ENCODE peak calls at places on chromosome 19, in four cellular contexts. Z is Peyer's patch, M is uterus, S is body of pancreas. K is an unnamed sample.

GRCh38 chr19:12800873-12801465 is 631 bp downstream of the PRDX2 start:
- DNase-seq in S (peak), M (no peak), Z (peak), K (peak)

GRCh38 chr19:42628411-42629135 is 33.8 kb upstream of the CEACAM8 start:
- DNase-seq in S (no peak), Z (no peak), M (no peak), K (no peak)

GRCh38 chr19:16702123-16702522 is 17.5 kb upstream of the NWD1 start:
- DNase-seq in Z (no peak), S (no peak), M (no peak), K (peak)

GRCh38 chr19:50427997-50428425 is 4.7 kb upstream of the MYBPC2 start:
- DNase-seq in S (peak), Z (peak), M (peak), K (peak)

GRCh38 chr19:8147579-8147978 is 1.8 kb downstream of the FBN3 start:
- DNase-seq in Z (no peak), S (no peak), M (no peak), K (no peak)

GRCh38 chr19:52398091-52398461 is 427 bp downstream of the ZNF528 start:
- DNase-seq in Z (no peak), M (no peak), S (no peak), K (no peak)

GRCh38 chr19:19423322-19423721 is 17.8 kb downstream of the GATAD2A start:
- DNase-seq in M (no peak), Z (no peak), S (no peak), K (no peak)

GRCh38 chr19:16893686-16893990 is 4.8 kb downstream of the F2RL3 start:
- DNase-seq in M (no peak), Z (peak), S (no peak), K (no peak)

GRCh38 chr19:46637224-46637623 is 1.2 kb upstream of the GNG8 start:
- DNase-seq in M (no peak), Z (no peak), S (no peak), K (no peak)

GRCh38 chr19:10238172-10238783 is 7.1 kb upstream of the S1PR2 start:
- DNase-seq in S (no peak), Z (peak), M (peak), K (peak)

GRCh38 chr19:50803633-50804419 is 13.6 kb downstream of the ACP4 start:
- DNase-seq in M (no peak), Z (no peak), S (no peak), K (no peak)

GRCh38 chr19:11145147-11145924 is 10.2 kb downstream of the SPC24 start:
- DNase-seq in M (no peak), S (no peak), Z (no peak), K (no peak)

GRCh38 chr19:23991170-23991569 is 76.5 kb downstream of the ZNF726 start:
- DNase-seq in M (no peak), S (peak), Z (no peak), K (no peak)

GRCh38 chr19:14432817-14433453 is at the start of gene PKN1:
- DNase-seq in S (peak), M (peak), Z (peak), K (no peak)

GRCh38 chr19:15241259-15241658 is 9.0 kb upstream of the EPHX3 start:
- DNase-seq in Z (no peak), M (no peak), S (no peak), K (no peak)

GRCh38 chr19:32178401-32178800 is 167.0 kb upstream of the ZNF507 start:
- DNase-seq in S (no peak), Z (no peak), M (no peak), K (no peak)

GRCh38 chr19:38194061-38194701 is 29.8 kb downstream of the DPF1 start:
- DNase-seq in M (no peak), Z (no peak), S (no peak), K (no peak)

GRCh38 chr19:39514840-39515550 is at the start of gene SELENOV:
- DNase-seq in Z (no peak), M (no peak), S (no peak), K (no peak)

GRCh38 chr19:13987101-13987890 is 18.8 kb downstream of the RFX1 start:
- DNase-seq in Z (no peak), M (no peak), S (no peak), K (no peak)

GRCh38 chr19:31177230-31177629 is 172.0 kb downstream of the TSHZ3 start:
- DNase-seq in Z (no peak), S (no peak), M (no peak), K (peak)

GRCh38 chr19:40633207-40633606 is 32.0 kb downstream of the LTBP4 start:
- DNase-seq in S (no peak), M (no peak), Z (no peak), K (no peak)

GRCh38 chr19:38741670-38742069 is 2.6 kb downstream of the CAPN12 start:
- DNase-seq in M (no peak), S (no peak), Z (no peak), K (no peak)

GRCh38 chr19:46898731-46899130 is 37.9 kb downstream of the ARHGAP35 start:
- DNase-seq in M (peak), S (no peak), Z (no peak), K (no peak)

GRCh38 chr19:47729468-47729798 is 15.9 kb upstream of the NOP53 start:
- DNase-seq in Z (no peak), M (peak), S (peak), K (peak)

GRCh38 chr19:5547881-5548280 is 19.9 kb downstream of the TINCR start:
- DNase-seq in M (no peak), S (no peak), Z (peak), K (no peak)

GRCh38 chr19:19460258-19460731 is 54.8 kb downstream of the GATAD2A start:
- DNase-seq in M (no peak), Z (peak), S (no peak), K (no peak)

GRCh38 chr19:49691243-49692101 is 556 bp downstream of the CPT1C start:
- DNase-seq in S (no peak), M (peak), Z (no peak), K (no peak)

GRCh38 chr19:39057615-39058014 is 25.3 kb upstream of the FBXO27 start:
- DNase-seq in S (no peak), M (no peak), Z (no peak), K (no peak)

GRCh38 chr19:5806905-5807304 is 2.0 kb downstream of the NRTN start:
- DNase-seq in S (no peak), M (no peak), Z (no peak), K (no peak)

GRCh38 chr19:13961826-13962737 is 9.8 kb downstream of the DCAF15 start:
- DNase-seq in Z (no peak), M (no peak), S (no peak), K (no peak)

GRCh38 chr19:41795031-41795461 is 1.3 kb upstream of the CEACAM3 start:
- DNase-seq in M (no peak), Z (peak), S (peak), K (no peak)

DNA sequence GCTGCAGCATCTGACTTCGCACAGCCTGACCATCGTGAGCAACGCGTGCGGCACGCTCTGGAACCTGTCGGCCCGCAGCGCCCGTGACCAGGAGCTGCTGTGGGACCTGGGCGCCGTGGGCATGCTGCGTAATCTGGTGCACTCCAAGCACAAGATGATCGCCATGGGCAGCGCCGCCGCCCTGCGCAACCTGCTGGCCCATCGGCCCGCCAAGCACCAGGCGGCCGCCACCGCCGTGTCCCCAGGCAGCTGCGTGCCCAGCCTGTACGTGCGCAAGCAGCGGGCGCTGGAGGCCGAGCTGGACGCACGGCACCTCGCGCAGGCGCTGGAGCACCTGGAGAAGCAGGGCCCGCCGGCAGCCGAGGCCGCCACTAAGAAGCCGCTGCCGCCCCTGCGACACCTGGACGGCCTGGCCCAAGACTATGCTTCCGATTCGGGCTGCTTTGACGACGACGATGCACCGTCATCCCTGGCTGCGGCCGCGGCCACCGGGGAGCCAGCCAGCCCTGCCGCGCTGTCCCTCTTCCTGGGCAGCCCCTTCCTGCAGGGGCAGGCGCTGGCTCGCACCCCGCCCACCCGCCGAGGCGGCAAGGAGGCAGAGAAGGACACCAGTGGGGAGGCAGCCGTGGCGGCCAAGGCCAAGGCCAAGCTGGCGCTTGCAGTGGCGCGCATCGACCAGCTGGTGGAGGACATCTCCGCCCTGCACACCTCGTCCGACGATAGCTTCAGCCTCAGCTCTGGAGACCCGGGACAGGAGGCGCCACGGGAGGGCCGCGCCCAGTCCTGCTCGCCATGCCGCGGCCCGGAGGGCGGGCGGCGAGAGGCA is 13.6 kb downstream of the C19orf25 start:
- DNase-seq in M (no peak), S (no peak), Z (peak), K (no peak)
- TF ChIP-seq CTCF in M (peak), S (peak), Z (peak), K (no peak)

GRCh38 chr19:21626924-21627697 is 121.7 kb downstream of the ZNF429 start:
- DNase-seq in S (no peak), M (no peak), Z (no peak), K (no peak)
- TF ChIP-seq POLR2A in S (no peak), M (no peak), Z (no peak), K (no peak)

GRCh38 chr19:35316560-35316959 is 12.4 kb upstream of the CD22 start:
- DNase-seq in M (no peak), Z (peak), S (no peak), K (no peak)
- H3K4me3 ChIP-seq in M (no peak), Z (no peak), S (no peak), K (no peak)

GRCh38 chr19:18322759-18323460 is at the start of gene LSM4:
- DNase-seq in Z (peak), S (peak), M (peak), K (peak)

GRCh38 chr19:18320865-18321728 is 1.8 kb downstream of the LSM4 start:
- DNase-seq in Z (peak), S (no peak), M (no peak), K (no peak)

GRCh38 chr19:18321729-18322091 is 1.2 kb downstream of the LSM4 start:
- DNase-seq in S (no peak), Z (no peak), M (no peak), K (no peak)

GRCh38 chr19:18319591-18320135 is 3.2 kb downstream of the LSM4 start:
- DNase-seq in Z (peak), M (no peak), S (peak), K (no peak)

DNA sequence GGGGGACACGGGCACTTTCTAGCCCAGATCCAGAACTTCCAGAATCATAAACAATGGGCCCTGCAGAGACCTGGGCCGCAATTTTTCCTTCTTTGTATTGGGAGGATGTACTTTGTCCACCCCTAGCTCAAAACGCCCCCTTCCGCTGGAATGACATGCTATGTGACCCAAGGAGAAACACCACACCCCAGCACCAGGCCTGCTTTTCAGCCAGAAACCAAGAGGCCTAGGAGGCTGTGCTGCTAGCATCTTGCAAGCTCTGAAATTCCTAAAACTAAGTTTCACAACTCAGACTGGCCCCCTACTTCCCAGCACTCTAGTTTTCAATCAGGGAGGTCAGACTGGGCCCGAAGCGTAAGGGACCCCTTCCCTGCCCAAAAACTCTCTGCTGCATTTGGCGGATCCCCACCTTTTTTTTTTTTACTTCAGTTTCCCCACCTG is 538 bp downstream of the LSM4 start:
- DNase-seq in Z (peak), S (no peak), M (no peak), K (no peak)
- TF ChIP-seq CTCF in Z (peak), S (no peak), M (no peak), K (no peak)

DNA sequence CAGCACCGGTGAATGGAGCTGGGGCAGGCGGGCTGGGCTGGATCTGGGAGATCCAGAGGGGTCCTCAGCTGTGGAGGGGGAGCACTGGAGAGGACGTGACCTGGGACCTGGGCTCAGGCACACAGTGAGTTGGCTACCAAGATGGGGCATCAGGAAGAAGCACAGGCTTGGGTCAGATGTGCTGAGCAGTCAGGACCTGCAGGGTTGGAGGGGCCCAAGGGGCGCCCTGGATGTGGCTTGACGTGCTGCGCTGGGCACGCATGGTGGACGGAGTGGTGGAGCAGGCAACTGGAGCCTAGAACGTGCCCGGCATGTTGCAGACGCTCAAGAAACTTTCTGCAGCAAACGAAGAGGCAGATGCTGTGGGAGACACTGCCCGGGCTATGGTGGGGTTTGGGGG is 20.7 kb downstream of the PIP5K1C start:
- DNase-seq in S (no peak), M (no peak), Z (no peak), K (no peak)
- TF ChIP-seq POLR2A in S (no peak), M (no peak), Z (no peak), K (no peak)

K was measured in lower leg skin.